ENCODE peak calls at places on chromosome 3, in seven cellular contexts. E is breast epithelium, U is Panc1, C is GM23248, Z is upper lobe of right lung, F is body of pancreas, B is suprapubic skin. I is an unnamed sample. For H3K9me3, the result is how much of the 10 kb centered on the place peaks cover.

GRCh38 chr3:50194128-50194902 is 2.9 kb downstream of the GNAT1 start:
- DNase-seq in U (no peak), E (peak), F (peak), C (peak), B (no peak), Z (peak), I (peak)

GRCh38 chr3:30581067-30581585 is 25.3 kb upstream of the TGFBR2 start:
- DNase-seq in Z (no peak), U (no peak), F (no peak), C (no peak), E (no peak), B (no peak), I (no peak)

GRCh38 chr3:170078620-170079281 is 41.0 kb downstream of the GPR160 start:
- DNase-seq in U (no peak), C (no peak), E (no peak), Z (no peak), F (peak), B (no peak), I (no peak)

GRCh38 chr3:149401926-149402310 is 24.5 kb upstream of the TM4SF1 start:
- DNase-seq in Z (no peak), E (no peak), F (no peak), U (no peak), C (no peak), B (no peak), I (no peak)

GRCh38 chr3:182533394-182533793 is 259.9 kb upstream of the ATP11B start:
- DNase-seq in F (no peak), Z (no peak), E (no peak), C (no peak), U (no peak), B (no peak), I (no peak)

GRCh38 chr3:32239638-32240550 is 1.4 kb downstream of the CMTM8 start:
- DNase-seq in Z (no peak), F (peak), B (no peak), C (peak), U (no peak), E (no peak), I (no peak)

GRCh38 chr3:49771340-49771938 is 14.9 kb downstream of the IP6K1 start:
- DNase-seq in B (no peak), F (no peak), C (no peak), Z (no peak), U (no peak), E (no peak), I (no peak)

GRCh38 chr3:124951511-124952390 is 17.2 kb upstream of the MUC13 start:
- DNase-seq in C (peak), E (no peak), Z (no peak), U (no peak), F (no peak), B (no peak), I (no peak)

GRCh38 chr3:4864503-4864902 is 114.7 kb upstream of the BHLHE40 start:
- DNase-seq in B (no peak), Z (no peak), C (peak), U (no peak), F (no peak), E (no peak), I (no peak)

GRCh38 chr3:127578802-127579201 is 11.7 kb downstream of the TPRA1 start:
- DNase-seq in F (no peak), C (no peak), E (no peak), U (no peak), Z (no peak), B (no peak), I (no peak)

GRCh38 chr3:183946037-183946436 is 61.4 kb upstream of the PARL start:
- DNase-seq in B (no peak), E (no peak), C (no peak), U (no peak), Z (no peak), F (no peak), I (no peak)

GRCh38 chr3:126268866-126269265 is 88.3 kb downstream of the KLF15 start:
- DNase-seq in F (peak), Z (no peak), C (no peak), E (no peak), B (no peak), U (no peak), I (no peak)

GRCh38 chr3:20772869-20773268 is 586.9 kb upstream of the SGO1 start:
- DNase-seq in F (no peak), B (no peak), Z (no peak), U (no peak), E (no peak), C (no peak), I (no peak)

GRCh38 chr3:185778821-185779220 is 46.0 kb downstream of the IGF2BP2 start:
- DNase-seq in E (no peak), F (no peak), Z (no peak), B (no peak), C (no peak), U (no peak), I (no peak)

GRCh38 chr3:134881305-134881704 is 86.2 kb downstream of the EPHB1 start:
- DNase-seq in Z (no peak), F (no peak), C (no peak), E (no peak), U (no peak), B (peak), I (no peak)

GRCh38 chr3:55017876-55018275 is 90.0 kb upstream of the LRTM1 start:
- DNase-seq in U (no peak), F (no peak), Z (no peak), B (no peak), C (no peak), E (no peak), I (no peak)

GRCh38 chr3:72606005-72606800 is 242.0 kb downstream of the SHQ1 start:
- DNase-seq in C (no peak), E (no peak), B (no peak), F (peak), U (no peak), Z (no peak), I (no peak)

GRCh38 chr3:119294402-119294888 is 262 bp downstream of the ARHGAP31 start:
- DNase-seq in B (peak), Z (peak), U (no peak), C (peak), F (peak), E (peak), I (no peak)

GRCh38 chr3:48034000-48034516 is 17.8 kb upstream of the MAP4 start:
- DNase-seq in E (no peak), Z (no peak), B (no peak), F (no peak), U (no peak), C (peak), I (no peak)

GRCh38 chr3:73536952-73537351 is 87.8 kb downstream of the PDZRN3 start:
- DNase-seq in U (no peak), Z (no peak), E (no peak), C (no peak), F (no peak), B (no peak), I (no peak)

GRCh38 chr3:126321490-126321889 is 35.7 kb downstream of the KLF15 start:
- DNase-seq in B (no peak), Z (no peak), F (no peak), C (no peak), U (no peak), E (no peak), I (peak)

GRCh38 chr3:77459926-77460325 is 420.0 kb downstream of the ROBO2 start:
- DNase-seq in B (no peak), F (no peak), Z (no peak), C (peak), U (no peak), E (no peak), I (no peak)

GRCh38 chr3:115071611-115072010 is 75.5 kb downstream of the ZBTB20 start:
- DNase-seq in C (peak), F (no peak), Z (no peak), B (no peak), U (no peak), E (no peak), I (no peak)

GRCh38 chr3:72892081-72892763 is 4.4 kb downstream of the GXYLT2 start:
- DNase-seq in F (no peak), U (no peak), E (no peak), B (no peak), Z (no peak), C (peak), I (no peak)

GRCh38 chr3:113142476-113142875 is 68.9 kb upstream of the BOC start:
- DNase-seq in Z (no peak), C (no peak), E (no peak), B (no peak), F (no peak), U (no peak), I (no peak)

GRCh38 chr3:183584246-183584913 is 28.9 kb upstream of the KLHL6 start:
- DNase-seq in E (peak), Z (no peak), B (peak), F (no peak), U (no peak), C (peak), I (no peak)

GRCh38 chr3:122691195-122691594 is 10.6 kb downstream of the PARP14 start:
- DNase-seq in C (peak), F (peak), E (no peak), Z (no peak), U (no peak), B (no peak), I (no peak)

GRCh38 chr3:43417133-43417532 is 130.8 kb downstream of the SNRK start:
- DNase-seq in C (no peak), E (no peak), U (no peak), F (no peak), Z (no peak), B (no peak), I (no peak)

GRCh38 chr3:161316006-161316689 is 55.2 kb downstream of the SPTSSB start:
- DNase-seq in F (no peak), E (peak), C (peak), Z (no peak), B (no peak), U (no peak), I (no peak)
- H3K27ac ChIP-seq in F (no peak), E (peak), C (no peak), Z (no peak), B (peak), U (no peak), I (no peak)

GRCh38 chr3:15844889-15845288 is 47.1 kb upstream of the ANKRD28 start:
- DNase-seq in C (no peak), F (no peak), B (no peak), U (no peak), E (no peak), Z (no peak), I (no peak)

GRCh38 chr3:15845475-15845874 is 47.7 kb upstream of the ANKRD28 start:
- DNase-seq in C (no peak), Z (no peak), F (no peak), U (no peak), E (no peak), B (no peak), I (no peak)

GRCh38 chr3:15839568-15839967 is 41.8 kb upstream of the ANKRD28 start:
- DNase-seq in B (no peak), E (no peak), U (no peak), Z (no peak), F (no peak), C (no peak), I (no peak)
- H3K9me3 ChIP-seq in B (under half), E (under half), U (under half), Z (under half), F (under half), C (under half), I (under half)

GRCh38 chr3:143445118-143445517 is 325.5 kb downstream of the CHST2 start:
- DNase-seq in B (no peak), F (no peak), C (peak), E (no peak), Z (no peak), U (no peak), I (no peak)

GRCh38 chr3:143443851-143444331 is 324.3 kb downstream of the CHST2 start:
- DNase-seq in C (peak), B (no peak), U (peak), F (peak), E (peak), Z (no peak), I (peak)

GRCh38 chr3:143439785-143440184 is 320.2 kb downstream of the CHST2 start:
- DNase-seq in C (no peak), B (no peak), E (no peak), Z (no peak), U (no peak), F (no peak), I (no peak)

GRCh38 chr3:143441772-143442171 is 322.2 kb downstream of the CHST2 start:
- DNase-seq in C (no peak), B (no peak), U (no peak), E (no peak), Z (no peak), F (no peak), I (no peak)

GRCh38 chr3:143442761-143443477 is 323.3 kb downstream of the CHST2 start:
- DNase-seq in C (peak), B (no peak), E (no peak), Z (no peak), U (no peak), F (no peak), I (no peak)
- H3K27ac ChIP-seq in C (peak), B (peak), E (peak), Z (peak), U (no peak), F (no peak), I (no peak)

DNA sequence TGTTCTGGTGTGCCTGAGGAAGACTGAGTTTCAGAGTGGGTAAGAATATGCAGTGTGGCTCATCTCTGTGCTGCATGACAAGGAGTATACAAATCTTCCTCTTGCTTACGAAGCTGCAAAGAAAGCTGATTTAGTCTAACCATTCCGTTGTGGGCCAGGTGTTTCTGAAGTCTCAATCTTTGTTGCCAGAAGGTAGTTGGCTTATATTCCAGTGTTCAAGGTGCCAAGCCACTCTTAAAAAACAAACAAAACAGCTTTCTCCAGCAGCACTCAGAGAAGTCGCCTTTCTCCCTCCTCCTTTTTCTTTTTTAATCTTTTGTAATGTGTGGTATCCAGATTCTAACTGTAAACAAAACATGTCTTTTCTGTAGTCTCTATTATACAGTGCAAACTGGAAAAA is 872.4 kb downstream of the NAALADL2 start:
- DNase-seq in E (no peak), B (no peak), F (peak), U (no peak), Z (no peak), C (no peak), I (no peak)
- H3K9me3 ChIP-seq in E (under half), B (under half), F (under half), U (under half), Z (under half), C (under half), I (under half)

GRCh38 chr3:111472556-111472955 is 69.4 kb upstream of the CD96 start:
- DNase-seq in F (no peak), C (no peak), B (no peak), Z (no peak), E (no peak), U (no peak), I (no peak)
- H3K27ac ChIP-seq in F (no peak), C (no peak), B (no peak), Z (no peak), E (no peak), U (no peak), I (no peak)

GRCh38 chr3:260911-261310 is 64.3 kb downstream of the CHL1 start:
- DNase-seq in Z (no peak), U (no peak), C (peak), E (no peak), B (no peak), F (no peak), I (no peak)

DNA sequence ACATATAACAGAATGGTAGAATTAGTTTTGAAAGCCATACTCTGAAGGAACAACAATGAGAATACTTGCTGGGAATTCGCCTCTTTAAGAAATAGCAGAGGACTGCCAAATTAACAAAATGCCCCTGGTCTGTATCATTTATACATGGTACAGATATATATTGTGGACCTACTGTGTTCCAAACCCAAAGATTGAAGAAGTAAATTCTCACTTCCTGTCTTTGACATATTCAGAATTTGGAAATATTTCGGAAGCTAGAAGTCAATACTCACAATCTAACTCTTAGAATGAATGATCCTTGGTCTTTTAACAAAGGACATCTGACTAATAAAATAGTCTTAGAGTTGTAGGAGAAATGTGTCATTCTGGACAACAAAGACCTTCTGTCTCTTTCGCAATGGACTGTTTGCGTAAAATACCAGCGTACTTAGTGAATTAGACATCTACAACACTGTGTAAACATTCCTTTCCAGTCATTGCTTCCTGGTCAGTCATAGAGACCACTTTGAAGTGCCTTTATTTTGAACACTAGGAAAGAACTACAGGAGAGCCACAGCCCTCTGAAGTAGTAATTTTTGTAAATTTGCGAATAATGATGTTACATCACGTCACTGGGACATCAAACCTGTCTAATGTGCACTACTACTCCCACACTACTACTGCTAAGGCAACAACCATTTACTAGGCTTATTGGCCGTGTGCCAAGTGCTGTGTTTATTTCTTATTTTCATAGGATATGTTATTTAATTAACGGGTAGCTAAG is 68.0 kb downstream of the CHL1 start:
- DNase-seq in U (peak), E (no peak), B (no peak), F (peak), C (peak), Z (no peak), I (no peak)
- H3K9me3 ChIP-seq in U (under half), E (under half), B (under half), F (under half), C (under half), Z (under half), I (under half)

GRCh38 chr3:99544819-99545281 is 93.5 kb upstream of the COL8A1 start:
- DNase-seq in F (peak), B (no peak), C (peak), U (no peak), Z (no peak), E (no peak), I (no peak)

GRCh38 chr3:99542771-99543518 is 95.4 kb upstream of the COL8A1 start:
- DNase-seq in B (no peak), U (no peak), Z (no peak), C (no peak), F (no peak), E (no peak), I (no peak)

GRCh38 chr3:99548674-99549073 is 89.7 kb upstream of the COL8A1 start:
- DNase-seq in B (no peak), U (no peak), F (no peak), E (no peak), C (no peak), Z (no peak), I (no peak)

GRCh38 chr3:99545941-99546580 is 92.3 kb upstream of the COL8A1 start:
- DNase-seq in C (no peak), Z (no peak), B (no peak), E (no peak), U (no peak), F (no peak), I (no peak)

GRCh38 chr3:99543796-99544195 is 94.6 kb upstream of the COL8A1 start:
- DNase-seq in E (no peak), B (no peak), F (no peak), U (no peak), C (no peak), Z (no peak), I (no peak)
- H3K27ac ChIP-seq in E (no peak), B (no peak), F (no peak), U (no peak), C (no peak), Z (no peak), I (peak)

DNA sequence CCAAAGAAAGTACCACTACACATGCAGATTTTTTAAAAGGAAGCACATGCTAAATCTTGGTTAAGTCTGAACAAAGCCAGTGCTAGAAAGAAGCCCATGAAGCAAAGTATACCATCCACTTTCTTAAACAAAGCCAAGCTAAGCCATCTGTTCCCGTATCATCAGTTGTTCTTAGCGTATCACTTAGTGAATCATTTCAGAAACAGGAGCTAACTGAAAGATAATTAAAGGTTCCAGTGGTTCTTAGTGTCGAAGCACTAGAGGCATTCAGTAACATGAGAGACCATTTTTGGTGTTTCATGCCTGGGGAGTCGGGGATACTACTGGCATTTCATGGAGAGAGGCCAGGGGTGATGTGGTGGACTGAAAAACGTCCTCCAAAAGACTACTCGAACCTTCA is 12.8 kb downstream of the UBXN7 start:
- DNase-seq in Z (no peak), C (no peak), E (no peak), B (no peak), F (no peak), U (no peak), I (no peak)
- H3K9me3 ChIP-seq in Z (under half), C (under half), E (under half), B (under half), F (under half), U (under half), I (under half)

GRCh38 chr3:38170722-38171121 is 5.4 kb downstream of the OXSR1 start:
- DNase-seq in Z (no peak), C (no peak), B (no peak), E (no peak), F (no peak), U (no peak), I (no peak)
- H3K27ac ChIP-seq in Z (no peak), C (no peak), B (no peak), E (no peak), F (no peak), U (no peak), I (no peak)